ENCODE peak calls at places on chromosomes 1 and 21, in five cellular contexts. O is naive thymus-derived CD8-positive, alpha-beta T cell; I is head of caudate nucleus; Q is anterior cingulate cortex; E is stimulated activated CD4-positive, alpha-beta T cell treated with anti-CD3 and anti-CD28 coated beads, Interleukin-2, amount 100 ng/mL, for 48 hours. A is an unnamed sample.
A peak's percentile ranks its signal among the peaks of the same experiment; 100 is the strongest.

GRCh38 chr1:228038387-228039005 is 31.7 kb downstream of the WNT3A start:
- DNase-seq in I (no peak), Q (no peak), O (no peak), E (no peak), A (no peak)

GRCh38 chr1:96445296-96445695 is 276.3 kb upstream of the PTBP2 start:
- DNase-seq in O (no peak), Q (no peak), I (no peak), E (no peak), A (no peak)

GRCh38 chr1:203176744-203177460 is 1.3 kb upstream of the MYBPH start:
- DNase-seq in E (no peak), O (no peak), Q (no peak), I (no peak), A (no peak)

GRCh38 chr1:14742181-14742980 is 143.9 kb downstream of the KAZN start:
- DNase-seq in I (no peak), E (no peak), O (no peak), Q (no peak), A (no peak)

GRCh38 chr1:156140879-156141707 is 12.3 kb upstream of the SEMA4A start:
- DNase-seq in O (no peak), I (no peak), Q (peak; percentile 52), E (peak; percentile 50), A (no peak)

GRCh38 chr1:41622402-41622801 is 137.9 kb upstream of the EDN2 start:
- DNase-seq in Q (no peak), I (no peak), E (no peak), O (no peak), A (no peak)

GRCh38 chr1:41806472-41807155 is 112.1 kb downstream of the HIVEP3 start:
- DNase-seq in E (peak; percentile 32), O (peak; percentile 25), I (no peak), Q (no peak), A (no peak)

GRCh38 chr21:31920275-31920674 is 47.5 kb downstream of the HUNK start:
- DNase-seq in O (no peak), Q (no peak), I (no peak), E (no peak), A (no peak)

GRCh38 chr1:223887724-223888428 is 42.1 kb upstream of the TP53BP2 start:
- DNase-seq in O (no peak), E (no peak), Q (no peak), I (no peak), A (no peak)

GRCh38 chr1:34176830-34177613 is at the start of gene C1orf94:
- DNase-seq in O (no peak), E (no peak), Q (no peak), I (peak; percentile 63), A (no peak)

GRCh38 chr1:53350853-53351767 is 23.2 kb upstream of the LRP8 start:
- DNase-seq in I (no peak), Q (no peak), O (no peak), E (no peak), A (no peak)

GRCh38 chr1:228337711-228338520 is 68.7 kb downstream of the TRIM11 start:
- DNase-seq in Q (no peak), I (no peak), O (no peak), E (no peak), A (no peak)

GRCh38 chr1:114719424-114719787 is 2.8 kb upstream of the NRAS start:
- DNase-seq in E (no peak), O (no peak), Q (no peak), I (no peak), A (no peak)

GRCh38 chr21:45050786-45051489 is 23.4 kb upstream of the ADARB1 start:
- DNase-seq in Q (no peak), E (no peak), I (no peak), O (no peak), A (no peak)

GRCh38 chr1:55402117-55402516 is 187.0 kb upstream of the USP24 start:
- DNase-seq in I (no peak), Q (no peak), E (no peak), O (no peak), A (no peak)

GRCh38 chr1:224996266-224996665 is 66.8 kb downstream of the DNAH14 start:
- DNase-seq in E (no peak), I (no peak), O (no peak), Q (no peak), A (no peak)

GRCh38 chr1:200512191-200512590 is 102.4 kb upstream of the ZNF281 start:
- DNase-seq in O (no peak), Q (no peak), E (no peak), I (no peak), A (no peak)

GRCh38 chr1:39269349-39269748 is 64.9 kb downstream of the MACF1 start:
- DNase-seq in E (no peak), O (no peak), Q (no peak), I (no peak), A (no peak)

A was measured in HL-60.